ENCODE peak calls at places on chromosome 20, in seven cellular contexts. J is fibroblast of lung, M is heart left ventricle, U is HepG2, H is stomach, Q is breast epithelium, Z is MM.1S. G is an unnamed sample.

GRCh38 chr20:15076785-15077184 is 739.4 kb upstream of the FLRT3 start:
- DNase-seq in U (no peak), M (no peak), Z (no peak), Q (no peak), J (no peak), H (no peak), G (no peak)

GRCh38 chr20:6956574-6956973 is 189.1 kb downstream of the BMP2 start:
- DNase-seq in U (no peak), J (no peak), M (no peak), Z (no peak), H (no peak), Q (no peak), G (no peak)

GRCh38 chr20:18237682-18238081 is 50.6 kb upstream of the ZNF133 start:
- DNase-seq in Q (no peak), H (no peak), U (no peak), Z (no peak), M (no peak), J (no peak), G (no peak)

GRCh38 chr20:24164360-24164759 is 175.8 kb upstream of the GGTLC1 start:
- DNase-seq in U (peak; percentile 21), Q (no peak), Z (peak; percentile 21), M (no peak), H (no peak), J (no peak), G (peak; percentile 8)

GRCh38 chr20:32972181-32973076 is 31.8 kb downstream of the SUN5 start:
- DNase-seq in Q (no peak), Z (peak; percentile 83), J (no peak), H (no peak), U (no peak), M (no peak), G (peak; percentile 95)

GRCh38 chr20:8116067-8116811 is 15.8 kb upstream of the PLCB1 start:
- DNase-seq in H (no peak), Q (no peak), U (peak; percentile 30), Z (no peak), M (no peak), J (peak; percentile 81), G (no peak)

GRCh38 chr20:63325554-63326313 is 32.7 kb downstream of the COL20A1 start:
- DNase-seq in U (no peak), Q (no peak), Z (no peak), H (no peak), J (no peak), M (peak; percentile 33), G (no peak)

GRCh38 chr20:59812286-59813125 is 120.9 kb downstream of the SYCP2 start:
- DNase-seq in Z (no peak), M (no peak), U (no peak), Q (no peak), J (no peak), H (peak; percentile 23), G (no peak)

GRCh38 chr20:23152308-23152892 is 66.3 kb upstream of the CD93 start:
- DNase-seq in J (peak; percentile 87), Z (no peak), M (peak; percentile 87), H (peak; percentile 49), U (peak; percentile 90), Q (no peak), G (no peak)

GRCh38 chr20:14657231-14657630 is 319.8 kb upstream of the FLRT3 start:
- DNase-seq in U (no peak), H (no peak), J (peak; percentile 3), M (no peak), Q (no peak), Z (no peak), G (no peak)

GRCh38 chr20:50992733-50993457 is 30.0 kb downstream of the KCNG1 start:
- DNase-seq in Q (no peak), Z (peak; percentile 72), M (no peak), J (peak; percentile 76), U (peak; percentile 89), H (no peak), G (peak; percentile 64)

GRCh38 chr20:51767867-51768758 is at the start of gene ATP9A:
- DNase-seq in Q (no peak), H (peak; percentile 45), J (peak; percentile 21), Z (no peak), U (no peak), M (peak; percentile 63), G (no peak)

GRCh38 chr20:41081276-41081814 is 52.7 kb downstream of the TOP1 start:
- DNase-seq in J (peak; percentile 75), H (no peak), M (no peak), Z (no peak), Q (no peak), U (no peak), G (peak; percentile 24)

GRCh38 chr20:40293740-40294139 is 395.3 kb downstream of the MAFB start:
- DNase-seq in U (no peak), H (no peak), Z (no peak), M (no peak), J (peak; percentile 20), Q (no peak), G (no peak)

GRCh38 chr20:64038252-64038578 is 2.2 kb downstream of the C20orf204 start:
- DNase-seq in H (no peak), Q (no peak), M (no peak), J (no peak), U (no peak), Z (peak; percentile 44), G (peak; percentile 77)

GRCh38 chr20:37920679-37921322 is 17.9 kb downstream of the VSTM2L start:
- DNase-seq in Q (no peak), Z (no peak), M (no peak), H (no peak), U (no peak), J (no peak), G (peak; percentile 52)

GRCh38 chr20:21027569-21027968 is 78.6 kb downstream of the LINC00237 start:
- DNase-seq in H (no peak), Z (no peak), M (no peak), Q (no peak), U (peak; percentile 75), J (no peak), G (no peak)

GRCh38 chr20:3775457-3775856 is 5.8 kb downstream of the SPEF1 start:
- DNase-seq in J (no peak), Z (no peak), U (no peak), M (no peak), Q (no peak), H (no peak), G (no peak)

GRCh38 chr20:3777381-3777725 is 3.9 kb downstream of the SPEF1 start:
- DNase-seq in J (no peak), U (no peak), H (no peak), Q (no peak), M (no peak), Z (no peak), G (no peak)

GRCh38 chr20:3781153-3781910 is at the start of gene SPEF1:
- DNase-seq in Q (peak; percentile 82), Z (peak; percentile 85), J (peak; percentile 92), H (peak; percentile 76), M (peak; percentile 68), U (peak; percentile 98), G (peak; percentile 80)

GRCh38 chr20:3778976-3779375 is 2.3 kb downstream of the SPEF1 start:
- DNase-seq in Z (no peak), Q (no peak), J (no peak), M (peak; percentile 50), U (no peak), H (no peak), G (no peak)

DNA sequence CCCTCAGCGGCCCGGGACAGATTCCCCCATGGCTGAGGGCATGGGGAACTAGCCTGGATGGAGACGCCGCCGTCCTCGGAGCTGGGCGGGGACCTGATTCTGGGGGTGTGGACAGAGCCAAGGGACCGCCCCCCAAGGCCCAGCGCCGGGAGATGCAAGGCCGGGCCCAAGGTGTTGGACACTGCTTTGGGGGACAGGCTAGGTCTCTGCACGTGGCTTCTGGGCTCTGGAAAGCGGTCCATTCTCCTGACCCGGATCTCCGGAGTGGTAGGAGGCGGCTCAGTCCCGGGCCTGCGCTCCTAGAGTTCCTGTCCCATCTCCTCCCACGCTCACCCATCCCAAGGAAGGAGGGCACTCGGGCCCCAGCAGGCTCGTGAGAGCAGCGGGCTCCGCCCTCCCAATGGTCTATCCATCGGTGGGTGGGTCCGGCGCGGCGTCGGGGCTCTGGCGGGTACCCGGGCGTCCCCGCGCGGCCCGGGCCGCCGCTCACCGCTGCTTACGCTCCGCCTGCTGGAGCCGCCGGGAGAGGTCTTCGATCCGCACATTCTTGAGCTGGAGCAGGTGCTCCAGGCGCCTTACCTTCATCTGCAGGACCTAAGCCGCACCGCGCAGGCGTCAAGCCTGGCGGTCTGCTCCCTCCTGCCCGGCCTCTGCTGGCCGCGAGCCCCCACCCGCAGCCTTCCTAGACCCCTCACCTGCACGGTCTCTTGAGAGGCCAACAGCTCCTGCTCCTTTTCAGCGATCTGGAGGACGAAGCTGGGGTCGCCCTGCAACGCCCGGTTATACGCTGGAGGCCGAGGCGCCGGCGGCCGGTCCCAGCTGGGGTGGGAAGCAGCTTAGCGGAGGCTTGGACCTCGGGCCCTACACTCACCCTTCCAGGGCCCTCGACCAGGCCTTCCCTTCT is 3.3 kb downstream of the SPEF1 start:
- DNase-seq in J (peak; percentile 33), Z (no peak), M (peak; percentile 89), H (peak; percentile 62), U (no peak), Q (peak; percentile 55), G (no peak)
- H3K4me3 ChIP-seq in J (peak overlapping the region; percentile 36), Z (peak overlapping the region; percentile 61), M (peak overlapping the region; percentile 41), H (peak overlapping the region; percentile 68), U (peak overlapping the region; percentile 55), Q (peak overlapping the region; percentile 75), G (no peak overlapping the region)

GRCh38 chr20:25220021-25220730 is 24.7 kb downstream of the ENTPD6 start:
- DNase-seq in Q (no peak), Z (no peak), J (no peak), U (no peak), M (no peak), H (no peak), G (no peak)
- TF ChIP-seq CTCF in Q (no peak), Z (peak; percentile 33), J (no peak), U (peak; percentile 61), M (no peak), H (no peak), G (peak; percentile 32)

GRCh38 chr20:10114598-10114997 is 79.8 kb downstream of the ANKEF1 start:
- DNase-seq in U (no peak), M (no peak), Z (no peak), J (no peak), H (no peak), Q (no peak), G (no peak)

GRCh38 chr20:10115021-10115420 is 80.2 kb downstream of the ANKEF1 start:
- DNase-seq in M (no peak), Q (no peak), J (peak; percentile 86), Z (no peak), H (no peak), U (no peak), G (no peak)

GRCh38 chr20:10113746-10114145 is 79.0 kb downstream of the ANKEF1 start:
- DNase-seq in J (no peak), U (no peak), Q (no peak), H (no peak), M (no peak), Z (no peak), G (no peak)

DNA sequence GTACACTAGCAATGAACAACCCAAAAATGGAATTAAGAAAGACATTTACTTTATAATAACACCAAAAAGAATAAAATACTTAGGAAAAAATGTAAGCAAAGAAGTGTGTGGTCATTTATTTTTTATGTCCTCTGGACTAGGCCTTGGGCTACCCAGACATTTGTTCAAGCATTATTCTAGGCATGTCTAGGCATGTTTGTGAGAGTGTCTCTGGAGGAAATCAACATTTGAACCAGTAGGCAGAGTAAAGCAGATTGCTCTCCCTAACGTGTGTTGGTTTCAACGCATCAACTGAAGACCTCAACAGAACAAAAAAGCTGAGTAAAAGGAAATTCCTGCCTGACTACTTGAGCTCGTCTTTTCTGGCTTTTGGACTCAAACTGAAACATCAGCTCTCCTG is 84.5 kb downstream of the ANKEF1 start:
- DNase-seq in H (no peak), U (no peak), Z (no peak), M (no peak), Q (no peak), J (no peak), G (no peak)
- H3K4me3 ChIP-seq in H (no peak overlapping the region), U (no peak overlapping the region), Z (no peak overlapping the region), M (no peak overlapping the region), Q (no peak overlapping the region), J (no peak overlapping the region), G (no peak overlapping the region)

GRCh38 chr20:31547017-31547675 is 32.9 kb downstream of the HM13 start:
- DNase-seq in J (peak; percentile 92), M (peak; percentile 90), U (peak; percentile 88), H (peak; percentile 86), Q (peak; percentile 79), Z (peak; percentile 88), G (peak; percentile 91)
- TF ChIP-seq CTCF in J (no peak), M (no peak), U (peak; percentile 35), H (no peak), Q (no peak), Z (no peak), G (no peak)